ENCODE peak calls at places on chromosomes 4 and X, in five cellular contexts. O is coronary artery, P is IMR-90, Q is glutamatergic neuron, X is lower lobe of right lung. T is an unnamed sample.

GRCh38 chrX:15579778-15580747 is 20.7 kb downstream of the ACE2 start:
- DNase-seq in O (no peak), P (peak; percentile 4), Q (no peak), X (no peak), T (no peak)

GRCh38 chr4:148454835-148455234 is 12.6 kb upstream of the NR3C2 start:
- DNase-seq in O (no peak), P (peak; percentile 23), Q (no peak), X (no peak), T (no peak)

GRCh38 chr4:7461171-7461570 is 26.4 kb upstream of the PSAPL1 start:
- DNase-seq in O (no peak), P (no peak), Q (peak; percentile 60), X (no peak), T (no peak)

GRCh38 chrX:150450519-150451177 is 87.5 kb downstream of the MAMLD1 start:
- DNase-seq in O (no peak), P (no peak), Q (no peak), X (no peak), T (no peak)

GRCh38 chr4:152431287-152431686 is 104.6 kb downstream of the FBXW7 start:
- DNase-seq in O (no peak), P (peak; percentile 47), Q (no peak), X (no peak), T (no peak)

GRCh38 chr4:143352720-143353119 is 16.0 kb downstream of the GAB1 start:
- DNase-seq in O (no peak), P (no peak), Q (no peak), X (no peak), T (no peak)

GRCh38 chrX:265502-265901 is 15.7 kb upstream of the PLCXD1 start:
- DNase-seq in O (no peak), P (no peak), Q (no peak), X (no peak), T (peak; percentile 53)

GRCh38 chr4:41709844-41710481 is 38.6 kb downstream of the PHOX2B start:
- DNase-seq in O (no peak), P (peak; percentile 97), Q (no peak), X (no peak), T (no peak)

GRCh38 chr4:184286346-184286745 is 68.7 kb upstream of the ENPP6 start:
- DNase-seq in O (no peak), P (no peak), Q (no peak), X (no peak), T (no peak)

GRCh38 chr4:54484361-54484760 is 173.4 kb upstream of the KIT start:
- DNase-seq in O (no peak), P (no peak), Q (no peak), X (no peak), T (no peak)

GRCh38 chr4:108814327-108814726 is 51.5 kb upstream of the ETNPPL start:
- DNase-seq in O (no peak), P (no peak), Q (no peak), X (no peak), T (no peak)

GRCh38 chr4:6395466-6396228 is 76.8 kb downstream of the PPP2R2C start:
- DNase-seq in O (no peak), P (no peak), Q (no peak), X (no peak), T (no peak)

GRCh38 chrX:7115557-7115956 is 32.0 kb upstream of the STS start:
- DNase-seq in O (no peak), P (no peak), Q (no peak), X (no peak), T (no peak)

GRCh38 chrX:67338262-67338661 is 205.6 kb upstream of the AR start:
- DNase-seq in O (no peak), P (no peak), Q (no peak), X (no peak), T (no peak)

GRCh38 chrX:40006025-40007017 is 91.4 kb downstream of the BCOR start:
- DNase-seq in O (no peak), P (no peak), Q (peak; percentile 68), X (peak; percentile 54), T (no peak)

DNA sequence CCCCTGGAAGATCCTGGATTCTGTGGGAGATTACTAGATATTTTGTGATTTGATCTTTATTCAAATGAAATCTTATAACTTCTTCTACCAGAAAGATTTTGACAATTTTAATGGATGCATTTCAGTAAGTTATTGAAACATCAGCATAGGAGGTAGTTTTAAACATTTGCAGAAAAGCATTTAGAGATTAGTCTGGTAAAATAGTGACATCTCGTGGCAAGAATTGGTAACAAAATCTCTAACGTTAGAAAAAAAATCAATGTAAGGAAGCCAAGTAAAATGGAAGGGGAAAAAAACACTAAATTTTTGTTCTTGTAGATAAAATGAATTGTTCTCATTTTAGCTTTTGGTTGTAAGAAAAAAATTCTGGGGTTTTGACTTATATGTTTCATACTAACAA is 73.3 kb downstream of the TASL start:
- DNase-seq in O (no peak), P (peak; percentile 41), Q (no peak), X (no peak), T (no peak)
- TF ChIP-seq CTCF in O (peak; percentile 23), P (peak; percentile 65), Q (peak; percentile 64), X (peak; percentile 32), T (peak; percentile 70)

GRCh38 chrX:49858341-49858740 is 20.9 kb upstream of the USP27X start:
- DNase-seq in O (no peak), P (no peak), Q (no peak), X (no peak), T (no peak)
- TF ChIP-seq CTCF in O (no peak), P (no peak), Q (no peak), X (no peak), T (no peak)

GRCh38 chr4:16909245-16909644 is 10.8 kb upstream of the LDB2 start:
- DNase-seq in O (no peak), P (no peak), Q (no peak), X (no peak), T (no peak)

GRCh38 chr4:16916719-16917337 is 18.4 kb upstream of the LDB2 start:
- DNase-seq in O (no peak), P (no peak), Q (peak; percentile 81), X (no peak), T (no peak)

GRCh38 chr4:16915956-16916355 is 17.5 kb upstream of the LDB2 start:
- DNase-seq in O (no peak), P (no peak), Q (no peak), X (no peak), T (no peak)

GRCh38 chr4:16912896-16913295 is 14.5 kb upstream of the LDB2 start:
- DNase-seq in O (no peak), P (no peak), Q (no peak), X (no peak), T (no peak)

GRCh38 chr4:16914208-16914607 is 15.8 kb upstream of the LDB2 start:
- DNase-seq in O (no peak), P (peak; percentile 34), Q (no peak), X (no peak), T (no peak)
- TF ChIP-seq CTCF in O (no peak), P (peak; percentile 51), Q (no peak), X (peak; percentile 19), T (peak; percentile 64)

DNA sequence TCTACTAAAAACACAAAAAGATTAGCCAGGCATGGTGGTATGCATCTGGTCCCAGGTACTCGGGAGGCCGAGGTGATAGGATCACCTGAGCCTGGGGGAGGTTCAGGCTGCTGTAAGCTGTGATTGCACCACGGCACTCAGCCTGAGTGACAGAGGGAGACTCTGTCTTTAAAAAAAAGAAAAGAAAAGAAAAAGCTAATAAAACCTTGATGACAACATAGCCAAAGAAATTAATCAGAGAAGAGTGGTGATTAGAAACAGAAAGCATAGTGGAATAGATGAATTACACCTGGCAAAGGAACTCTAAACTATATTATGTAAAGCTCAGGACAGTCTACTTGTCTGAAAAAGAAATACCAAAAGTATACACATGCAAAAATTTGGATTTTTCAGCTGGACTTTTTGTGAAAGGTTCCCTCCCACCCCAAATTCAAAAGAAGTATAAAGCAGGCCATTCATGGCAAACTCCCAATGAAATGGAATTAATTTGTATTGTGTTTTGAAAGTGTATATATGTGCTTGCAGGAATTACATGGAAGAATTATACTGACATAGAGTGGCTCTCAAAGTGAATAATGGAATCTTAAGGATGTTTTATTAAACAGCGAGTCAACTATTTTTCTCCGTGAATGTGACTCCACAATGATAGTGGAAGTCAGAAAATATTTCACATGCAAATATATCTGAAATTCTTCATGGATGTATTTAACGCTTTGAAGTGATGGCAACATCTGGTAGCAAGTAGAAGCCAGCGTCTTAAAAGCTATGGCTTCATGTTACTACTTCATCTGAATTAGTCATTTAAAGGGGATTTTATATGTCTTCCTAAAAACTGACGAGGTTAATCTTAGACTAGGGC is 22.1 kb downstream of the PLS3 start:
- DNase-seq in O (no peak), P (peak; percentile 69), Q (no peak), X (peak; percentile 50), T (no peak)
- TF ChIP-seq CTCF in O (no peak), P (no peak), Q (no peak), X (no peak), T (no peak)

GRCh38 chr4:21195682-21196081 is 495.4 kb downstream of the PACRGL start:
- DNase-seq in O (no peak), P (no peak), Q (no peak), X (no peak), T (no peak)

GRCh38 chr4:21191304-21191703 is 491.0 kb downstream of the PACRGL start:
- DNase-seq in O (no peak), P (no peak), Q (no peak), X (no peak), T (no peak)

DNA sequence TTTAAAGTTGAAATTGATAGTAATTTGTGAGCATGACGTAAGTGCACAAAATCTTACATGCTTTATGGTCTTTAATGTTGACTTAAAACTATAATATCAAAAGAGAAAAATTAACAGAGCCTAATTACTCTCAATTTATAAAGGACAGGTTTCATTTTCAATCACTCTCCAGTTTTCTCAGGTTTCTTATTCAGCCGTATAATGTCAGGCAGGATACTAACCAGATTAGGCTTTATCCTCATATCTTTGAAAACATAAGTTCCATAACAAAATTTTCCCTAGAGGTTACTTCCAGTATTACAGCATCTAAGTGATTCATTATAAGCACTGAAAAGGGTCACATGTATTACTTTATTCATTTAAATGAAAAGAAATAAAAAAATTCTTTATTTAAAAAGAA is 492.1 kb downstream of the PACRGL start:
- DNase-seq in O (no peak), P (no peak), Q (no peak), X (no peak), T (no peak)
- TF ChIP-seq CTCF in O (no peak), P (no peak), Q (peak; percentile 73), X (no peak), T (no peak)

GRCh38 chr4:105708376-105709080 is at the start of the genes GSTCD and INTS12:
- DNase-seq in O (peak; percentile 94), P (peak; percentile 93), Q (peak; percentile 95), X (peak; percentile 92), T (peak; percentile 96)
- TF ChIP-seq CTCF in O (no peak), P (no peak), Q (no peak), X (peak; percentile 3), T (no peak)